ENCODE peak calls at places on chromosomes 5 and 9, in nine cellular contexts. S, N, O, T, A, V, X, Z and P are unnamed samples.

GRCh38 chr5:173383711-173384110 is 55.5 kb upstream of the STC2 start:
- DNase-seq in S (no peak), N (no peak), O (no peak), T (no peak), A (peak), V (no peak), X (no peak), Z (no peak), P (no peak)

GRCh38 chr5:36152324-36153298 is 700 bp downstream of the SKP2 start:
- DNase-seq in S (peak), N (no peak), O (peak), T (peak), A (no peak), V (peak), X (no peak), Z (no peak), P (no peak)

GRCh38 chr5:102623295-102623694 is 124.5 kb upstream of the SLCO6A1 start:
- DNase-seq in S (no peak), N (no peak), O (no peak), T (no peak), A (no peak), V (no peak), X (no peak), Z (no peak), P (no peak)

GRCh38 chr5:150801117-150801927 is 22.8 kb downstream of the SMIM3 start:
- DNase-seq in S (peak), N (no peak), O (peak), T (peak), A (peak), V (peak), X (peak), Z (no peak), P (no peak)

GRCh38 chr5:64344501-64344900 is 161.3 kb upstream of the RGS7BP start:
- DNase-seq in S (no peak), N (no peak), O (no peak), T (no peak), A (no peak), V (no peak), X (no peak), Z (no peak), P (no peak)

GRCh38 chr9:15135167-15135792 is 171.7 kb downstream of the TTC39B start:
- DNase-seq in S (peak), N (peak), O (peak), T (peak), A (peak), V (peak), X (peak), Z (no peak), P (no peak)

GRCh38 chr9:13090588-13090987 is 188.9 kb downstream of the MPDZ start:
- DNase-seq in S (no peak), N (no peak), O (no peak), T (no peak), A (no peak), V (no peak), X (no peak), Z (no peak), P (no peak)

GRCh38 chr5:37272564-37272963 is 23.4 kb upstream of the CPLANE1 start:
- DNase-seq in S (no peak), N (no peak), O (peak), T (no peak), A (peak), V (no peak), X (no peak), Z (no peak), P (no peak)

GRCh38 chr5:122163151-122164069 is 34.1 kb downstream of the ZNF474 start:
- DNase-seq in S (no peak), N (peak), O (peak), T (no peak), A (no peak), V (no peak), X (no peak), Z (no peak), P (no peak)

GRCh38 chr5:139647406-139648204 is 544 bp upstream of the CXXC5 start:
- DNase-seq in S (no peak), N (no peak), O (no peak), T (no peak), A (peak), V (no peak), X (no peak), Z (peak), P (no peak)

GRCh38 chr9:69174645-69175487 is 789 bp downstream of the TJP2 start:
- DNase-seq in S (peak), N (peak), O (peak), T (peak), A (peak), V (peak), X (peak), Z (no peak), P (no peak)

GRCh38 chr5:112865128-112865527 is 4.0 kb downstream of the SRP19 start:
- DNase-seq in S (no peak), N (no peak), O (no peak), T (no peak), A (no peak), V (no peak), X (no peak), Z (no peak), P (no peak)

GRCh38 chr5:112348387-112348786 is 70.7 kb downstream of the EPB41L4A start:
- DNase-seq in S (no peak), N (no peak), O (no peak), T (no peak), A (no peak), V (no peak), X (no peak), Z (no peak), P (no peak)

GRCh38 chr9:93136011-93136440 is 2.0 kb upstream of the NINJ1 start:
- DNase-seq in S (peak), N (no peak), O (peak), T (peak), A (no peak), V (no peak), X (peak), Z (no peak), P (no peak)

GRCh38 chr9:17018001-17018491 is 116.8 kb upstream of the CNTLN start:
- DNase-seq in S (no peak), N (peak), O (no peak), T (no peak), A (no peak), V (no peak), X (no peak), Z (no peak), P (peak)

GRCh38 chr9:128495804-128496417 is 8.6 kb upstream of the GLE1 start:
- DNase-seq in S (no peak), N (no peak), O (no peak), T (no peak), A (peak), V (no peak), X (no peak), Z (no peak), P (no peak)

GRCh38 chr5:178320281-178320855 is 87.8 kb upstream of the PHYKPL start:
- DNase-seq in S (no peak), N (no peak), O (no peak), T (no peak), A (no peak), V (no peak), X (no peak), Z (no peak), P (peak)

GRCh38 chr5:9653811-9654210 is 23.7 kb upstream of the TAS2R1 start:
- DNase-seq in S (no peak), N (peak), O (peak), T (no peak), A (peak), V (no peak), X (no peak), Z (peak), P (peak)

GRCh38 chr5:154058055-154059038 is 19.6 kb downstream of the MFAP3 start:
- DNase-seq in S (no peak), N (no peak), O (no peak), T (no peak), A (no peak), V (no peak), X (peak), Z (no peak), P (no peak)

GRCh38 chr9:95615246-95615645 is 98.5 kb upstream of the PTCH1 start:
- DNase-seq in S (no peak), N (no peak), O (no peak), T (no peak), A (no peak), V (no peak), X (no peak), Z (no peak), P (no peak)

GRCh38 chr9:90044263-90044662 is 439.5 kb downstream of the GADD45G start:
- DNase-seq in S (peak), N (no peak), O (no peak), T (peak), A (no peak), V (no peak), X (no peak), Z (no peak), P (no peak)

GRCh38 chr9:113658565-113658935 is 195.0 kb downstream of the RGS3 start:
- DNase-seq in S (no peak), N (no peak), O (no peak), T (no peak), A (no peak), V (no peak), X (no peak), Z (no peak), P (no peak)